ENCODE peak calls at places on chromosomes 7 and 10, in four cellular contexts. One of them, this sample, is unnamed.

GRCh38 chr7:127347567-127348246 is 44.8 kb downstream of the ZNF800 start:
- DNase-seq in heart left ventricle: peak; percentile 66
- DNase-seq in adrenal gland: peak; percentile 61
- DNase-seq in colonic mucosa: peak; percentile 63
- DNase-seq in this sample: peak; percentile 24

GRCh38 chr7:151550601-151551286 is 31.0 kb upstream of the RHEB start:
- DNase-seq in heart left ventricle: no peak
- DNase-seq in adrenal gland: no peak
- DNase-seq in colonic mucosa: no peak
- DNase-seq in this sample: no peak

GRCh38 chr10:29730461-29730860 is 95.7 kb upstream of the SVIL start:
- DNase-seq in heart left ventricle: no peak
- DNase-seq in adrenal gland: no peak
- DNase-seq in colonic mucosa: no peak
- DNase-seq in this sample: no peak

GRCh38 chr7:42272793-42273665 is 36.0 kb upstream of the GLI3 start:
- DNase-seq in heart left ventricle: no peak
- DNase-seq in adrenal gland: no peak
- DNase-seq in colonic mucosa: no peak
- DNase-seq in this sample: no peak

GRCh38 chr7:116812905-116813304 is 49.5 kb upstream of the CAPZA2 start:
- DNase-seq in heart left ventricle: no peak
- DNase-seq in adrenal gland: no peak
- DNase-seq in colonic mucosa: no peak
- DNase-seq in this sample: no peak

GRCh38 chr10:132869621-132870020 is 72.7 kb downstream of the CFAP46 start:
- DNase-seq in heart left ventricle: no peak
- DNase-seq in adrenal gland: peak; percentile 1
- DNase-seq in colonic mucosa: no peak
- DNase-seq in this sample: peak; percentile 1

GRCh38 chr7:1223196-1224092 is 9.2 kb upstream of the UNCX start:
- DNase-seq in heart left ventricle: no peak
- DNase-seq in adrenal gland: no peak
- DNase-seq in colonic mucosa: no peak
- DNase-seq in this sample: no peak

GRCh38 chr7:158520825-158521224 is 66.8 kb downstream of the PTPRN2 start:
- DNase-seq in heart left ventricle: no peak
- DNase-seq in adrenal gland: no peak
- DNase-seq in colonic mucosa: no peak
- DNase-seq in this sample: no peak

GRCh38 chr7:109844362-109844761 is 1246.6 kb upstream of the LRRN3 start:
- DNase-seq in heart left ventricle: no peak
- DNase-seq in adrenal gland: no peak
- DNase-seq in colonic mucosa: no peak
- DNase-seq in this sample: no peak

GRCh38 chr10:110503528-110504110 is 5.9 kb downstream of the DUSP5 start:
- DNase-seq in heart left ventricle: no peak
- DNase-seq in adrenal gland: no peak
- DNase-seq in colonic mucosa: no peak
- DNase-seq in this sample: no peak

GRCh38 chr10:110505130-110505815 is 7.6 kb downstream of the DUSP5 start:
- DNase-seq in heart left ventricle: no peak
- DNase-seq in adrenal gland: no peak
- DNase-seq in colonic mucosa: no peak
- DNase-seq in this sample: no peak

GRCh38 chr10:110502851-110503301 is 5.2 kb downstream of the DUSP5 start:
- DNase-seq in heart left ventricle: peak; percentile 77
- DNase-seq in adrenal gland: peak; percentile 83
- DNase-seq in colonic mucosa: peak; percentile 60
- DNase-seq in this sample: no peak

GRCh38 chr10:110502072-110502845 is 4.6 kb downstream of the DUSP5 start:
- DNase-seq in heart left ventricle: no peak
- DNase-seq in adrenal gland: no peak
- DNase-seq in colonic mucosa: no peak
- DNase-seq in this sample: no peak

DNA sequence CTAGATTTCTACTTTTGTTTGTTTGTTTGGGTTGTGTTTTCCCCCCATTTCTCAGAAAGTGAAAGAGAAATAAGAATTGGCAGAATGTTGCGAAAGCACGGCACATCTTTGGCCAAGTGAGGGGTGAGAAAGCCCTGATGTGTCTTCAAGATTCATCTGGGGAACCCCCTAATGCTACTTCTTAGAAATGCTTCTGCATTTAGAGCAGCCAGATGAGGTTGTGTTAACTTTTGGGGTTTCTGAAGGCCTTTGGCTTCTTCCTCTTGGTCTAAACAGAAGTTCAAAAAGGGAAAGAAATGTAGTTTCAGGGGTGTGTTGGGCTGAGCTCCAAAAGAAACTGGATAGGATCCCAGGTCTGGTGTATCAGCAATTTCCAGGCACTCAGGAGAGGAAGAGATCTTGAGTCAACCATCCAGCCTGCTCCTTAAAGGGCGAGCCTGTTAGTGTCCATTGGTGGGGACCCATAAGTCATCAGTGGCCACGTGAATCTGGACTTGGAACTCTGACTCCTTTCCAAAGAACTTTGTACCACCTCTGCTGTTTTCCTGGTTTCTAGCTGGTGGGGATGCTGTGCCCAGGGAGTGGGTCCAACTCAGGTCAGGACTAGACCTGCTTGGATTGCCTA is 6.5 kb downstream of the DUSP5 start:
- DNase-seq in heart left ventricle: peak; percentile 53
- DNase-seq in adrenal gland: peak; percentile 60
- DNase-seq in colonic mucosa: peak; percentile 45
- DNase-seq in this sample: peak; percentile 76
- H3K4me1 ChIP-seq in heart left ventricle: peaks cover 99% of the 10 kb centered on the region
- H3K4me1 ChIP-seq in adrenal gland: peaks cover 37% of the 10 kb centered on the region
- H3K4me1 ChIP-seq in colonic mucosa: peaks cover 7% of the 10 kb centered on the region
- H3K4me1 ChIP-seq in this sample: peaks cover 100% of the 10 kb centered on the region

GRCh38 chr7:37918526-37918925 is 1.9 kb upstream of the SFRP4 start:
- DNase-seq in heart left ventricle: no peak
- DNase-seq in adrenal gland: no peak
- DNase-seq in colonic mucosa: no peak
- DNase-seq in this sample: no peak
- TF ChIP-seq CTCF in heart left ventricle: no peak
- TF ChIP-seq CTCF in adrenal gland: peak; percentile 9
- TF ChIP-seq CTCF in colonic mucosa: no peak
- TF ChIP-seq CTCF in this sample: no peak

GRCh38 chr10:110358278-110358677 is 53.6 kb upstream of the SMNDC1 start:
- DNase-seq in heart left ventricle: no peak
- DNase-seq in adrenal gland: no peak
- DNase-seq in colonic mucosa: no peak
- DNase-seq in this sample: no peak
- H3K4me1 ChIP-seq in heart left ventricle: peaks cover 20% of the 10 kb centered on the region
- H3K4me1 ChIP-seq in adrenal gland: no peaks in the 10 kb centered on the region
- H3K4me1 ChIP-seq in colonic mucosa: no peaks in the 10 kb centered on the region
- H3K4me1 ChIP-seq in this sample: peaks cover 42% of the 10 kb centered on the region

GRCh38 chr7:141754939-141755338 is 9.0 kb upstream of the TAS2R3 start:
- DNase-seq in heart left ventricle: no peak
- DNase-seq in adrenal gland: no peak
- DNase-seq in colonic mucosa: no peak
- DNase-seq in this sample: no peak
- TF ChIP-seq CTCF in heart left ventricle: no peak
- TF ChIP-seq CTCF in adrenal gland: peak; percentile 40
- TF ChIP-seq CTCF in colonic mucosa: no peak
- TF ChIP-seq CTCF in this sample: peak; percentile 30

DNA sequence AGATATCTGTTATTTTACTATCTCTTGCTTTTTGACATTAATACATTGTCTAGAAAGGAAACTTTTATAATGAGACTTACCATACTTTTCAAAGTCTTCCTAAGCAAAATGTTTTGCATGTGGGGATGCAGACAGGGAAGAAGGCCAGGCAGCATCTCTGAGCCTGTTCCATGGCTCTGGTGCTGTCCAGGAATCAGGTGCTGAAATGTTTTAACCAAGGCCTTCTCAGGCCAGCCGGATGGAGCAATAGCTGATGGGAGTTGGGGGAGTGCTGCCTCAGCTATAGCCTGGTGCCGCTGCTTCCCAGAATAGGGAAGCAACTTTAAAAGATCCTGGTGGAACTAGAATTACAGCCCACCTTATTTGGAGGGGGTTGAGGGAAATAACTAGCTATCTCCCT is 38.5 kb downstream of the CRTAC1 start:
- DNase-seq in heart left ventricle: no peak
- DNase-seq in adrenal gland: no peak
- DNase-seq in colonic mucosa: no peak
- DNase-seq in this sample: no peak
- H3K4me1 ChIP-seq in heart left ventricle: no peaks in the 10 kb centered on the region
- H3K4me1 ChIP-seq in adrenal gland: no peaks in the 10 kb centered on the region
- H3K4me1 ChIP-seq in colonic mucosa: no peaks in the 10 kb centered on the region
- H3K4me1 ChIP-seq in this sample: no peaks in the 10 kb centered on the region

GRCh38 chr10:122279725-122280141 is 8.6 kb downstream of the BTBD16 start:
- DNase-seq in heart left ventricle: peak; percentile 58
- DNase-seq in adrenal gland: peak; percentile 53
- DNase-seq in colonic mucosa: no peak
- DNase-seq in this sample: peak; percentile 49
- TF ChIP-seq CTCF in heart left ventricle: peak; percentile 53
- TF ChIP-seq CTCF in adrenal gland: peak; percentile 41
- TF ChIP-seq CTCF in colonic mucosa: peak; percentile 47
- TF ChIP-seq CTCF in this sample: peak; percentile 38